ENCODE peak calls at places on chromosomes 13 and 19, in eight cellular contexts. B is tibial nerve, E is left ventricle myocardium inferior, H is body of pancreas, K is tibial artery, L is adrenal gland, J is hepatocyte, R is cardiac muscle cell. G is an unnamed sample.

GRCh38 chr13:25153736-25154135 is 18.4 kb downstream of the AMER2 start:
- DNase-seq in J (no peak), R (no peak), L (no peak), H (no peak), K (no peak), E (no peak), B (no peak), G (no peak)

GRCh38 chr13:29543230-29544215 is 52.0 kb downstream of the SLC7A1 start:
- DNase-seq in E (no peak), K (no peak), L (no peak), H (no peak), R (no peak), J (peak; percentile 39), B (no peak), G (no peak)

GRCh38 chr13:77811981-77812380 is 106.7 kb downstream of the EDNRB start:
- DNase-seq in R (no peak), E (no peak), L (no peak), K (no peak), B (no peak), J (no peak), H (no peak), G (no peak)

GRCh38 chr19:30577551-30578090 is 205.4 kb downstream of the ZNF536 start:
- DNase-seq in R (no peak), L (no peak), E (no peak), K (no peak), H (no peak), B (no peak), J (no peak), G (no peak)

GRCh38 chr13:23321534-23322241 is 111.8 kb downstream of the SACS start:
- DNase-seq in K (peak; percentile 74), H (no peak), E (peak; percentile 38), J (peak; percentile 62), R (no peak), L (peak; percentile 57), B (peak; percentile 19), G (peak; percentile 77)

GRCh38 chr13:103810026-103810425 is 743.8 kb upstream of the SLC10A2 start:
- DNase-seq in R (no peak), L (no peak), J (no peak), E (no peak), B (no peak), H (no peak), K (no peak), G (no peak)

GRCh38 chr13:20702530-20702929 is 969 bp upstream of the IL17D start:
- DNase-seq in R (no peak), K (no peak), B (no peak), L (no peak), E (no peak), H (no peak), J (peak; percentile 36), G (no peak)

GRCh38 chr13:112809332-112810310 is 119.8 kb downstream of the ATP11A start:
- DNase-seq in K (peak; percentile 50), J (no peak), R (no peak), L (no peak), E (no peak), H (no peak), B (no peak), G (no peak)

GRCh38 chr19:49930483-49931011 is 1.2 kb upstream of the NUP62 start:
- DNase-seq in R (no peak), B (peak; percentile 21), L (peak; percentile 71), E (peak; percentile 34), H (no peak), K (no peak), J (no peak), G (peak; percentile 47)

GRCh38 chr19:51016798-51017683 is 2.5 kb downstream of the KLK10 start:
- DNase-seq in E (no peak), B (peak; percentile 9), J (peak; percentile 69), H (peak; percentile 81), L (peak; percentile 33), K (no peak), R (peak; percentile 74), G (no peak)

GRCh38 chr13:75685239-75685697 is 49.1 kb downstream of the LMO7 start:
- DNase-seq in H (no peak), J (no peak), L (no peak), K (no peak), R (no peak), E (no peak), B (no peak), G (no peak)

GRCh38 chr13:94419304-94419943 is 60.1 kb downstream of the DCT start:
- DNase-seq in H (no peak), K (no peak), L (no peak), E (no peak), J (no peak), R (no peak), B (no peak), G (no peak)

GRCh38 chr19:47507031-47507430 is 7.8 kb downstream of the NAPA start:
- DNase-seq in E (no peak), J (peak; percentile 81), B (no peak), K (no peak), R (peak; percentile 32), L (peak; percentile 73), H (peak; percentile 49), G (no peak)

GRCh38 chr19:18487576-18488402 is 34.1 kb downstream of the ELL start:
- DNase-seq in J (no peak), H (no peak), R (no peak), L (no peak), B (no peak), E (no peak), K (no peak), G (no peak)

GRCh38 chr19:6343462-6343861 is 10.1 kb upstream of the ACER1 start:
- DNase-seq in E (no peak), J (no peak), K (no peak), R (no peak), B (no peak), H (no peak), L (no peak), G (no peak)

GRCh38 chr19:510606-511100 is 3.4 kb downstream of the TPGS1 start:
- DNase-seq in H (peak; percentile 74), J (peak; percentile 95), L (peak; percentile 69), B (no peak), E (peak; percentile 71), R (peak; percentile 92), K (no peak), G (peak; percentile 84)

GRCh38 chr13:47413112-47413511 is 516.3 kb upstream of the HTR2A start:
- DNase-seq in E (no peak), K (no peak), H (no peak), B (no peak), L (no peak), R (no peak), J (no peak), G (no peak)

GRCh38 chr19:29265436-29265835 is 52.5 kb upstream of the UQCRFS1 start:
- DNase-seq in R (no peak), B (no peak), E (no peak), L (no peak), J (no peak), K (no peak), H (no peak), G (no peak)

GRCh38 chr19:2391118-2391725 is 31.2 kb downstream of the TMPRSS9 start:
- DNase-seq in L (no peak), E (no peak), K (no peak), R (peak; percentile 66), J (peak; percentile 81), H (peak; percentile 38), B (peak; percentile 55), G (no peak)

GRCh38 chr13:73090116-73090811 is 31.5 kb downstream of the KLF5 start:
- DNase-seq in L (peak; percentile 11), R (no peak), J (peak; percentile 80), K (no peak), B (no peak), H (no peak), E (no peak), G (no peak)

GRCh38 chr19:44641866-44642265 is 1.8 kb upstream of the PVR start:
- DNase-seq in E (no peak), B (no peak), J (no peak), L (no peak), H (no peak), R (no peak), K (no peak), G (no peak)

DNA sequence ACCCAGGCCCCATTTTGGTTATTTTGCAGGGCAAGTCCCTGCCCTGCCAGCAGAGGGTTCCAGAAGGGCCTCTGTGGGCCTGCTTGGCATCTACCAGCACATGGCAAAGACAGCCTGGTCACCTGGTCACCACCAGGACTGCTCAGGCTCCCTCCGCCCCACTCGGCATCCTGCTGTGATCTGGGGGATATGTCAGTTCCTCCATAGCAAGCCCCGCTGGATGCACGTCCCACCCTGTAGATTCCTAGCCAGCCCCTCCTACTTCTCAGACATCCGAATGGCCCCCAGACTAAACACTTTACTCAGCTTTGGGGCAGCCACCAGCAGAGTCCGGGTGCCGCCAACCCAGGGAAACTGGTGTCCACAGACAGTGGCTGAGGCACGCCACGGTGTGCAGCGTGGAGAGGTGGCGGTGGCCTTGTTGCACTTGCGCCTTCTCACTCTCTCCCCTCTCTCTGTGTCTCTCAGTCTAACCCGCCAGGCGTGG is 31.8 kb upstream of the USE1 start:
- DNase-seq in B (no peak), E (no peak), R (no peak), K (no peak), L (no peak), J (no peak), H (no peak), G (no peak)
- TF ChIP-seq CTCF in B (no peak), E (no peak), R (peak; percentile 2), K (no peak), L (no peak), J (no peak), H (no peak), G (no peak)

GRCh38 chr19:33205531-33206260 is 11.6 kb downstream of the LRP3 start:
- DNase-seq in R (no peak), J (no peak), E (no peak), B (no peak), K (no peak), H (no peak), L (no peak), G (peak; percentile 49)
- H3K4me3 ChIP-seq in R (no peak overlapping the region), J (no peak overlapping the region), E (no peak overlapping the region), B (no peak overlapping the region), K (no peak overlapping the region), H (no peak overlapping the region), L (no peak overlapping the region), G (no peak overlapping the region)

DNA sequence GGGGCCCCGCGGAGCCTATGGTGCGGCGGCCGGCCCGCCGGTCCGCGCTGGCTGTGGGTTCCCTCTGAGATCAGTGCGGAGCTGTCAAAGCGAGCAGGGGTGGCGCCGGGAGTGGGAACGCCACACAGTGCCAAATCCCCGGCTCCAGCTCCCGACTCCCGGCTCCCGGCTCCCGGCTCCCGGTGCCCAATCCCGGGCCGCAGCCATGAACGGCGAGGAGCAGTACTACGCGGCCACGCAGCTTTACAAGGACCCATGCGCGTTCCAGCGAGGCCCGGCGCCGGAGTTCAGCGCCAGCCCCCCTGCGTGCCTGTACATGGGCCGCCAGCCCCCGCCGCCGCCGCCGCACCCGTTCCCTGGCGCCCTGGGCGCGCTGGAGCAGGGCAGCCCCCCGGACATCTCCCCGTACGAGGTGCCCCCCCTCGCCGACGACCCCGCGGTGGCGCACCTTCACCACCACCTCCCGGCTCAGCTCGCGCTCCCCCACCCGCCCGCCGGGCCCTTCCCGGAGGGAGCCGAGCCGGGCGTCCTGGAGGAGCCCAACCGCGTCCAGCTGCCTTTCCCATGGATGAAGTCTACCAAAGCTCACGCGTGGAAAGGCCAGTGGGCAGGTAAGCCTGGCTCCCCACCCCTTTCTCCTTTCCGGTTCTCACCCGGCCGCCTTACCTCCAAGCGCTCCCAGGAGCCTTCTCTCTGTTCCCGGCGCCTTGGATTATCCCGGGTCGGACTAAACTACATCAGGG is at the start of gene PDX1:
- DNase-seq in L (peak; percentile 15), B (no peak), K (no peak), H (peak; percentile 89), E (peak; percentile 27), R (peak; percentile 74), J (peak; percentile 77), G (no peak)
- H3K4me1 ChIP-seq in L (peaks cover 25% of the 10 kb centered on the region), B (peaks cover 36% of the 10 kb centered on the region), K (no peaks in the 10 kb centered on the region), H (peaks cover 36% of the 10 kb centered on the region), E (peaks cover 46% of the 10 kb centered on the region), R (peaks cover 9% of the 10 kb centered on the region), J (peaks cover 19% of the 10 kb centered on the region), G (peaks cover 23% of the 10 kb centered on the region)

GRCh38 chr13:34533941-34534340 is 408.1 kb upstream of the NBEA start:
- DNase-seq in J (no peak), L (no peak), B (no peak), R (no peak), H (no peak), K (no peak), E (no peak), G (no peak)
- TF ChIP-seq CTCF in J (no peak), L (no peak), B (no peak), R (no peak), H (no peak), K (no peak), E (no peak), G (no peak)